ENCODE peak calls at places on chromosomes 2 and 18, in nine cellular contexts. Z, V, O, E, F, W, D, J and G are unnamed samples.

GRCh38 chr18:30135938-30136337 is 906.6 kb downstream of the DSC3 start:
- DNase-seq in E (no peak), J (no peak), Z (no peak), V (no peak), D (no peak), F (no peak), O (no peak), W (no peak), G (no peak)

GRCh38 chr2:85786865-85787264 is 33.1 kb downstream of the ATOH8 start:
- DNase-seq in W (no peak), J (no peak), F (no peak), E (no peak), O (no peak), Z (no peak), V (no peak), D (no peak), G (no peak)

GRCh38 chr2:8389373-8390108 is 292.3 kb upstream of the ID2 start:
- DNase-seq in Z (no peak), O (no peak), D (no peak), E (no peak), F (no peak), V (no peak), J (no peak), W (no peak), G (no peak)

GRCh38 chr2:70983506-70984227 is 5.2 kb downstream of the ANKRD53 start:
- DNase-seq in V (no peak), J (peak), F (no peak), W (no peak), E (peak), O (peak), D (no peak), Z (no peak), G (peak)

GRCh38 chr2:97706708-97707345 is 6.5 kb upstream of the ZAP70 start:
- DNase-seq in O (no peak), E (peak), V (no peak), J (peak), D (no peak), W (no peak), F (no peak), Z (no peak), G (no peak)

GRCh38 chr18:9109523-9109922 is 7.0 kb downstream of the NDUFV2 start:
- DNase-seq in J (no peak), E (no peak), F (no peak), D (no peak), V (no peak), Z (no peak), O (no peak), W (no peak), G (no peak)

GRCh38 chr2:21131861-21132260 is 8.1 kb downstream of the TDRD15 start:
- DNase-seq in O (no peak), F (no peak), D (no peak), J (no peak), E (no peak), Z (no peak), W (no peak), V (no peak), G (no peak)

GRCh38 chr2:72837171-72837570 is 11.3 kb upstream of the EXOC6B start:
- DNase-seq in D (no peak), O (no peak), V (no peak), F (no peak), E (no peak), J (no peak), W (no peak), Z (no peak), G (no peak)

GRCh38 chr2:16261071-16261470 is 320.7 kb downstream of the MYCN start:
- DNase-seq in F (no peak), Z (no peak), O (no peak), E (no peak), D (no peak), V (no peak), J (no peak), W (no peak), G (no peak)

GRCh38 chr18:36700955-36701354 is 127.8 kb downstream of the TPGS2 start:
- DNase-seq in J (no peak), W (no peak), F (no peak), E (no peak), V (no peak), D (no peak), O (no peak), Z (no peak), G (no peak)

GRCh38 chr18:55268146-55268545 is 308.9 kb upstream of the CCDC68 start:
- DNase-seq in J (no peak), W (no peak), O (no peak), V (peak), E (no peak), F (no peak), D (no peak), Z (no peak), G (no peak)

GRCh38 chr2:88053301-88053700 is 2.3 kb downstream of the KRCC1 start:
- DNase-seq in F (no peak), V (no peak), J (no peak), Z (no peak), O (no peak), D (no peak), E (no peak), W (peak), G (no peak)

GRCh38 chr2:191862371-191862770 is 15.5 kb upstream of the CAVIN2 start:
- DNase-seq in F (no peak), D (no peak), W (no peak), Z (no peak), O (no peak), E (no peak), V (no peak), J (no peak), G (no peak)

GRCh38 chr2:105344704-105345345 is 7.5 kb downstream of the C2orf49 start:
- DNase-seq in J (no peak), O (no peak), E (no peak), V (no peak), W (no peak), F (peak), Z (no peak), D (no peak), G (no peak)

GRCh38 chr2:179238027-179238426 is 26.6 kb downstream of the SESTD1 start:
- DNase-seq in Z (no peak), F (no peak), O (no peak), E (no peak), J (no peak), V (no peak), W (no peak), D (no peak), G (no peak)

GRCh38 chr2:179237209-179237946 is 27.3 kb downstream of the SESTD1 start:
- DNase-seq in F (no peak), W (no peak), V (no peak), E (no peak), Z (no peak), O (no peak), J (no peak), D (no peak), G (no peak)

GRCh38 chr2:179240481-179241451 is 23.9 kb downstream of the SESTD1 start:
- DNase-seq in E (no peak), J (no peak), W (no peak), Z (no peak), V (no peak), D (no peak), F (no peak), O (no peak), G (no peak)

GRCh38 chr2:179239194-179239593 is 25.4 kb downstream of the SESTD1 start:
- DNase-seq in O (no peak), W (no peak), F (no peak), D (no peak), Z (no peak), E (no peak), V (no peak), J (no peak), G (no peak)

DNA sequence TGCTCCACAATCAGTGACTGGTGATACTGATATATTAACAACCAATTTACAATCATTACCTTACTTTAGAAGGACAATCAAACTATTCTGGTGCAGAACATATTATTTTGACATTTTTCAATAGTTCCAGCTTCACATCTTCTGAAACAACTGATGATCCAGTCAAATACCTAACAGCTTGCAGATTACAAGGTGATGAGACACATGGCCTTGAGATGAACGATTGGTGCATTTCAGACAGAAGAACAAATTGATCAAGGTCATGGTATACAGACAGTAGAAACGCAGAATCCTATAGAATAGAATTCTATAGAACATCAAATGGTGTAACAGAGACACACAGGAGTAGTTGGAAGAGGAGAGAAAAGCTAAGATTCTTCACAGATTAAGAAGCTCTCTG is 24.8 kb downstream of the SESTD1 start:
- DNase-seq in W (no peak), D (no peak), E (no peak), O (no peak), J (no peak), V (no peak), Z (no peak), F (no peak), G (no peak)
- H3K4me3 ChIP-seq in W (no peak), D (no peak), E (no peak), O (no peak), J (no peak), V (no peak), Z (no peak), F (no peak), G (no peak)

DNA sequence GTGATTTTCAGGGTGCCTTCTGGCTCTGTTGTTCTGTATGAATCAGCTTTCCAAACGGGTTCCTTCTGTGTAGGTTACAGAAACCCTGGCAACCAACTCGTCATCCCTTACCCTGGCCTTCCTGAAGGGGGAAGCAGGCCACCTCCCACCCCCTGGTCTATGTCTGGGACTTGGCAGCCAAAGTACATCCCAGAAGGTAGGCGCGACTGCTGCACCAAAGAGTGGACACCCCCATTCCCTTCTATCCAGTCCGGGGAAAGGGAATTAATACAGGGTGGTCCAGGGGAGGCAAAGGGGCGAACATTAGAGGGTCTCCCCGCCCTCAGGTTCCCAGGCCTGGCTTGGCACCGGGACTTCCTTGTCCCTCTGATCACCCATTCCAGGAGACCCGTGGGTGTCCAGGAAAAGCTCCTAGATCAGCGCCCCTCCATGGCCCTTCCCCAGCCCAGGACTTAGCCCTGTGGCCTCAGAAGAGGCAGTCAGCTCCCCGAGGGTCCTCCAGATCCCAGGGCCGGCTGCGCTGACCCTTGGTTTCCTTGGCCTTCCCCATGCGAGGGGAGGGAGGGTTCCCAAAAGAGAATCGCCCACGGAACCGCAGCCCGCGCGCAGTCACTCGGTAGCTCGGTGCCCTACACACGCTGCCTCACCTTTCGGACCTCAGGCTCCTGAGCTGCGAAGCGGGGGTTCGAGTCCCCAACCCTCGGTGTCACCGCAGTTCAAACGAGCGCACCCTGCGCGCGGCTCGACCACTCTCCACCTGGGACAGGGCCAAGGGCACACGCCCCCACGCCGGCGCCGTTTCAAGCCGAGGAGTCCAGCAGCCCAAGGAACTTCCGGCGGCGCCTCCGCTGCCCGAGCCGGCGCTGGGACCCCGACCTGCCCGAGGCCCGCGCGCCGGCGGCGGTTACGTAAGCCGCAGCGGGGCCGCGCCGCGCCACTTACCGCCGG is at the start of gene PER2:
- DNase-seq in W (peak), V (no peak), F (peak), E (peak), D (peak), Z (peak), O (peak), J (peak), G (peak)
- TF ChIP-seq POLR2A in W (no peak), V (no peak), F (no peak), E (no peak), D (no peak), Z (no peak), O (no peak), J (no peak), G (peak)

GRCh38 chr18:52343731-52344340 is 3.8 kb downstream of the DCC start:
- DNase-seq in V (no peak), Z (no peak), E (no peak), D (no peak), W (no peak), F (no peak), O (no peak), J (no peak), G (no peak)

GRCh38 chr18:52339891-52340371 is at the start of gene DCC:
- DNase-seq in O (peak), F (peak), Z (no peak), V (no peak), E (no peak), D (peak), W (peak), J (peak), G (peak)

GRCh38 chr18:52341617-52342381 is 1.8 kb downstream of the DCC start:
- DNase-seq in V (no peak), J (no peak), F (no peak), O (no peak), E (no peak), W (no peak), Z (no peak), D (peak), G (no peak)

GRCh38 chr18:52343138-52343537 is 3.1 kb downstream of the DCC start:
- DNase-seq in E (no peak), F (no peak), J (no peak), Z (no peak), D (no peak), O (no peak), W (no peak), V (no peak), G (no peak)

GRCh38 chr18:52340466-52341378 is 725 bp downstream of the DCC start:
- DNase-seq in V (no peak), O (no peak), J (no peak), D (no peak), Z (no peak), E (no peak), W (no peak), F (no peak), G (no peak)
- H3K4me3 ChIP-seq in V (no peak), O (peak), J (no peak), D (no peak), Z (no peak), E (no peak), W (no peak), F (peak), G (no peak)

GRCh38 chr2:177618270-177619253 is 226.0 kb downstream of the AGPS start:
- DNase-seq in E (peak), J (peak), V (peak), F (peak), D (peak), O (peak), W (peak), Z (peak), G (peak)
- TF ChIP-seq POLR2A in E (no peak), J (no peak), V (peak), F (peak), D (no peak), O (no peak), W (peak), Z (no peak), G (peak)

GRCh38 chr2:200373973-200374416 is 67.5 kb downstream of the SPATS2L start:
- DNase-seq in D (no peak), Z (no peak), J (peak), F (no peak), W (peak), E (no peak), O (no peak), V (peak), G (no peak)
- H3K4me3 ChIP-seq in D (no peak), Z (peak), J (peak), F (peak), W (no peak), E (peak), O (peak), V (peak), G (no peak)

DNA sequence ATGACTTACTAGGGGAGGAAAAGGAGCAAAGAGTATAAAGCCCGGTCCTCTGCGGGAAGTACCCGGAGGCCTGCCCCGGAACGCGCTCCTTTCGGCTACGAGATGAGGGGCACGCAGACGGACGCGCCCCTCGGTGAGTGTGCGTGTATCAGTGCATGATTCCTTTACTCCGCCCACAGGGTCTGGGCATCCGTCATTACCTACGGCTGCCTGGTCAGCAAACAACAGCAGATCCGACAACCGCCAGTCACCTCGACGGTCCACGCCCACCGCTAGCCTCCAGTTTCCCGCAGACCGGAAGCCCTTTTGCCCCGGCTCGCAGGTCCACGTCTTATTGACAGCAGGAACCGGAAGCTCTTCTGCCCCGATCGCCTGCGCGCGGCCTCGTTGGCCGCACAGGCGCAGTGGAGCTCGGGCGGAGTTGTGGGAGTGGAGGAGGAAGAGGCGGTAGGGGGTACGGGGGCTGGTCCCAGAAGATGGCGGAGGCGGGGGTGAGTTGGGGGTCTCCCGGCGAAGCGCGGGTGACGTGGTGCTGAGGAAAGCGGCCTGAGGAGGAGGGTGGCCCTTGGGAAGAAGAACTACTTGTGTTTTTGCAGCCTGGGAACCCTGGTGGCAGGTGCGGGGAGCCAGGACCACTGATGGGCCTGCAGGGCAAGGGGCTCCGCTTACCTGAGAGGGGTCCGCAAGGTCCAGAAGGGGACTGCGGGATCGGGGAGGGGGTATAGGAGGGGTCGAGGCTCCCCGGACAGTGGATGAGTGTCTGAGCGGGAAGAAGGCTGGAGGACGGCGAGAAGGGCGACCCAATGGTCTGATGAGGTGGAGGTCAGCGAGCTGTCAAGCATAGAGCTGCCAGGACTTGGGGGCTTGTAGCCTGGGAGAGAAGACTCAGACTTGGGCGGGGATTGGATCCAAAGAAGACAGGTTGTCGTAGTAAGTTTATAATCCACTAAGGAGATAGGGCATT is at the start of gene INSIG2:
- DNase-seq in Z (peak), D (peak), V (peak), F (peak), W (peak), J (peak), O (peak), E (peak), G (peak)
- TF ChIP-seq POLR2A in Z (no peak), D (no peak), V (peak), F (peak), W (peak), J (peak), O (no peak), E (peak), G (no peak)

GRCh38 chr2:18410543-18410942 is 149.9 kb downstream of the RDH14 start:
- DNase-seq in V (no peak), J (no peak), Z (no peak), E (no peak), F (no peak), D (no peak), W (no peak), O (no peak), G (no peak)

GRCh38 chr2:18411571-18411970 is 148.9 kb downstream of the RDH14 start:
- DNase-seq in W (no peak), J (no peak), O (no peak), F (no peak), E (no peak), V (no peak), Z (no peak), D (no peak), G (no peak)

GRCh38 chr2:18413794-18414396 is 146.6 kb downstream of the RDH14 start:
- DNase-seq in Z (no peak), W (peak), E (no peak), O (no peak), D (no peak), F (peak), J (peak), V (no peak), G (peak)

GRCh38 chr2:18412980-18413793 is 147.3 kb downstream of the RDH14 start:
- DNase-seq in V (no peak), J (no peak), W (no peak), O (no peak), D (no peak), E (no peak), F (no peak), Z (no peak), G (no peak)
- H3K4me3 ChIP-seq in V (no peak), J (no peak), W (no peak), O (no peak), D (no peak), E (no peak), F (no peak), Z (no peak), G (no peak)

DNA sequence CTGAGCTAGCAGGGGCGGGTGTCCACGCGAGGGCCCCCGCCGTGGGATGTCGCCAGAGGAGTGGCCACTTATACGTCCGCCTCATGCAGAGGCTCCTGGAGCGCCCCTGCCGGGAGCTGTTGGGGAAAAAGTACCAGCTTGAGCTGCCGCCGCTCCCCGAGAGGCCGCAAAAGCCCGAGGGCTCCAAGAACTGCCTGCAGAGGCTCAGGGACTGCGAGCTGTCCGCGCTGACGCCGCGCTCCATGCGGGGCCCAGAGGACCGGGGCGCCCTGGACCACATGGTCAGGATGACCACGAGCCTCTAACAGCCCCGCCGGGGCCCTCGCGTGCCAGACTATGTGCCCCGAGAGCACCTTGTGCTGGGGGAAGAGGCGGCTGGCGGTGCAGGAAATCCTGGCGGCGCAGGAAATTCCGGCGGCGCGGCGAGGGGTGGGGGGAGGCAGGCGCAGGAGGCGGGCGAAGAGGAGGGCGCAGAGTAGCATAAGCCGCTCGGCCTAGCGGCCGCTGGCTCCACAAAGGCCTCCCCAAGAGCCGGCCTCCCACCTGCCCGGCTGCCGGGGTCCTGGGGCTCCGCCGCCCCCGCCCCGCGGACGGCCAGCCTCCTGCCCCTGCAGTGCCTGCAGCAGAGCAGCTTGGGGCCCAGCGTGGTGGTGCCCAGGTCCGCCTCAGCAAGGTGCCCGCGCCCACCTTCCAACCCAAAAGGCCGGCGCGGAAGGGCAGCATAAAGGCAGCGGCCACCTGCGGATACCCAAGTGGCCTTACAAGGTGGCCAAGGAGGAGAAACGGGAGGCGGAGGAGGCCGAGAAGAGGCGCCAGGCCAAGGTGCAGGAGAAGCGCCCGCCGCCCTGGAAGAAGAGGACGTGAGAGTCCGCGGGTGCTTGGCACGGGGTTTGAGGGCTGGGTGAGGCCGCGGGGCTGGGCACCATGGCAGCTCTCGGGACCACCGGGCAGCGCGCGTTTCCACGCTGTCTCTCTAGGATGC is 42.1 kb upstream of the TRIM43B start:
- DNase-seq in Z (peak), W (peak), E (peak), D (peak), J (peak), O (peak), V (peak), F (peak), G (peak)
- TF ChIP-seq POLR2A in Z (no peak), W (peak), E (peak), D (no peak), J (no peak), O (no peak), V (peak), F (no peak), G (peak)